ENCODE peak calls at places on chromosomes 16 and 17, in ten cellular contexts. Q is SK-N-SH, M is stomach, E is sigmoid colon, T is H1, R is HepG2, P is HCT116, U is K562, G is endothelial cell of umbilical vein, K is esophagus muscularis mucosa. X is an unnamed sample.

GRCh38 chr17:36544320-36545092 is at the start of gene GGNBP2:
- DNase-seq in M (peak), U (peak), T (peak), E (peak), K (peak), G (peak), Q (peak), P (peak), R (peak), X (peak)

GRCh38 chr17:39212841-39213480 is 12.8 kb downstream of the STAC2 start:
- DNase-seq in E (no peak), M (peak), R (no peak), T (no peak), P (no peak), K (no peak), Q (no peak), G (no peak), U (no peak), X (no peak)

GRCh38 chr17:20989991-20990855 is 52.6 kb downstream of the USP22 start:
- DNase-seq in K (no peak), T (no peak), E (peak), Q (no peak), P (no peak), R (peak), G (no peak), M (no peak), U (no peak), X (no peak)

GRCh38 chr16:66925322-66925840 is at the start of gene RRAD:
- DNase-seq in R (no peak), M (no peak), P (no peak), Q (no peak), K (no peak), G (peak), T (no peak), U (peak), E (peak), X (no peak)

GRCh38 chr16:48277158-48277557 is 29.8 kb upstream of the ABCC11 start:
- DNase-seq in P (no peak), M (peak), U (no peak), Q (no peak), E (no peak), T (no peak), R (no peak), K (no peak), G (no peak), X (no peak)

GRCh38 chr17:45171338-45172231 is 9.9 kb downstream of the HEXIM2 start:
- DNase-seq in K (no peak), P (no peak), G (no peak), M (peak), Q (no peak), E (peak), R (peak), T (no peak), U (peak), X (no peak)

GRCh38 chr17:74671031-74671771 is 41.5 kb downstream of the CD300LF start:
- DNase-seq in U (peak), G (peak), R (peak), P (no peak), E (no peak), K (no peak), T (peak), M (peak), Q (peak), X (peak)

GRCh38 chr17:48624118-48624517 is 2.0 kb downstream of the HOXB9 start:
- DNase-seq in U (no peak), E (no peak), K (no peak), Q (no peak), R (no peak), P (no peak), G (no peak), T (no peak), M (no peak), X (no peak)

GRCh38 chr16:56353054-56353921 is 72.1 kb downstream of the AMFR start:
- DNase-seq in T (no peak), K (no peak), R (no peak), M (peak), Q (no peak), P (no peak), E (peak), G (no peak), U (no peak), X (no peak)

GRCh38 chr17:77140166-77140877 is 447 bp upstream of the SEC14L1 start:
- DNase-seq in K (peak), R (peak), T (peak), M (peak), Q (peak), U (peak), P (peak), G (peak), E (peak), X (peak)

GRCh38 chr16:11354733-11355574 is 9.7 kb downstream of the RMI2 start:
- DNase-seq in P (no peak), U (no peak), G (no peak), E (peak), T (no peak), K (no peak), Q (no peak), M (no peak), R (no peak), X (no peak)

GRCh38 chr16:71540-72341 is 690 bp downstream of the RHBDF1 start:
- DNase-seq in T (no peak), R (peak), G (peak), Q (peak), U (peak), P (peak), K (no peak), M (peak), E (peak), X (no peak)

GRCh38 chr17:1197781-1198490 is 18.2 kb upstream of the ABR start:
- DNase-seq in R (no peak), E (peak), P (no peak), Q (no peak), M (peak), K (peak), T (no peak), G (no peak), U (no peak), X (peak)

GRCh38 chr16:70474320-70475053 is 20.1 kb downstream of the FCSK start:
- DNase-seq in G (no peak), R (no peak), T (no peak), K (no peak), M (no peak), P (no peak), E (no peak), Q (peak), U (no peak), X (no peak)

GRCh38 chr17:81456798-81457197 is 55.8 kb downstream of the ACTG1 start:
- DNase-seq in P (no peak), E (no peak), R (peak), K (no peak), G (peak), T (no peak), U (no peak), Q (no peak), M (no peak), X (no peak)

GRCh38 chr17:50114849-50115357 is 15.1 kb downstream of the SAMD14 start:
- DNase-seq in K (no peak), Q (peak), R (peak), P (peak), M (peak), E (no peak), U (peak), G (peak), T (no peak), X (no peak)

GRCh38 chr16:69013991-69014390 is 91.5 kb upstream of the HAS3 start:
- DNase-seq in U (no peak), G (no peak), E (no peak), K (no peak), R (no peak), P (no peak), M (no peak), Q (no peak), T (no peak), X (no peak)

GRCh38 chr17:80789356-80789902 is 202.2 kb upstream of the CHMP6 start:
- DNase-seq in Q (no peak), E (peak), P (peak), T (no peak), U (no peak), G (peak), M (no peak), R (no peak), K (no peak), X (no peak)

GRCh38 chr16:13999895-14000425 is 71.2 kb upstream of the MRTFB start:
- DNase-seq in M (no peak), G (no peak), E (no peak), P (no peak), K (no peak), T (no peak), Q (no peak), R (no peak), U (no peak), X (no peak)

GRCh38 chr16:86033016-86033474 is 134.1 kb downstream of the IRF8 start:
- DNase-seq in E (peak), U (no peak), K (no peak), R (no peak), P (no peak), Q (no peak), T (no peak), G (no peak), M (no peak), X (no peak)

GRCh38 chr17:76528528-76529223 is 8.8 kb downstream of the CYGB start:
- DNase-seq in P (no peak), G (no peak), M (no peak), T (no peak), E (no peak), U (peak), Q (peak), K (no peak), R (no peak), X (no peak)

GRCh38 chr17:75633484-75634375 is 496 bp downstream of the SMIM5 start:
- DNase-seq in R (peak), K (peak), M (peak), E (peak), Q (peak), T (peak), G (peak), P (peak), U (peak), X (peak)

GRCh38 chr17:59892251-59892848 is 393 bp downstream of the TUBD1 start:
- DNase-seq in K (no peak), M (no peak), G (no peak), P (no peak), E (no peak), R (no peak), U (peak), Q (no peak), T (no peak), X (no peak)
- TF ChIP-seq POLR2AphosphoS5 in K (no peak), M (no peak), G (peak), P (peak), E (no peak), R (no peak), U (no peak), Q (no peak), T (no peak), X (no peak)

GRCh38 chr16:58121132-58121531 is 8.0 kb downstream of the CFAP20 start:
- DNase-seq in P (no peak), M (no peak), K (no peak), Q (no peak), T (no peak), R (no peak), E (no peak), G (peak), U (peak), X (no peak)
- TF ChIP-seq POLR2AphosphoS5 in P (no peak), M (no peak), K (no peak), Q (no peak), T (no peak), R (no peak), E (no peak), G (no peak), U (peak), X (no peak)

GRCh38 chr17:43834106-43834505 is 1.2 kb upstream of the MPP3 start:
- DNase-seq in G (no peak), R (no peak), M (no peak), K (no peak), P (no peak), T (no peak), Q (no peak), U (no peak), E (peak), X (peak)

GRCh38 chr17:43832168-43832975 is 574 bp downstream of the MPP3 start:
- DNase-seq in U (no peak), K (no peak), P (no peak), T (no peak), E (peak), Q (peak), G (peak), M (peak), R (peak), X (no peak)

GRCh38 chr17:43830510-43831145 is 2.3 kb downstream of the MPP3 start:
- DNase-seq in R (no peak), Q (no peak), E (no peak), G (no peak), T (no peak), M (no peak), K (no peak), U (no peak), P (no peak), X (no peak)

GRCh38 chr17:43831633-43832032 is 1.3 kb downstream of the MPP3 start:
- DNase-seq in U (no peak), M (no peak), R (no peak), K (no peak), G (no peak), P (no peak), Q (no peak), T (no peak), E (no peak), X (no peak)

GRCh38 chr17:43832976-43833829 is at the start of gene MPP3:
- DNase-seq in T (no peak), M (peak), Q (peak), U (peak), R (no peak), G (peak), E (peak), K (no peak), P (no peak), X (no peak)
- TF ChIP-seq POLR2AphosphoS5 in T (no peak), M (peak), Q (peak), U (no peak), R (no peak), G (peak), E (peak), K (peak), P (peak), X (no peak)

GRCh38 chr16:29663020-29663828 is at the start of gene SPN:
- DNase-seq in R (no peak), M (no peak), U (peak), T (no peak), G (no peak), P (no peak), Q (no peak), K (no peak), E (no peak), X (peak)
- TF ChIP-seq POLR2AphosphoS5 in R (no peak), M (no peak), U (peak), T (no peak), G (no peak), P (no peak), Q (no peak), K (no peak), E (no peak), X (peak)

DNA sequence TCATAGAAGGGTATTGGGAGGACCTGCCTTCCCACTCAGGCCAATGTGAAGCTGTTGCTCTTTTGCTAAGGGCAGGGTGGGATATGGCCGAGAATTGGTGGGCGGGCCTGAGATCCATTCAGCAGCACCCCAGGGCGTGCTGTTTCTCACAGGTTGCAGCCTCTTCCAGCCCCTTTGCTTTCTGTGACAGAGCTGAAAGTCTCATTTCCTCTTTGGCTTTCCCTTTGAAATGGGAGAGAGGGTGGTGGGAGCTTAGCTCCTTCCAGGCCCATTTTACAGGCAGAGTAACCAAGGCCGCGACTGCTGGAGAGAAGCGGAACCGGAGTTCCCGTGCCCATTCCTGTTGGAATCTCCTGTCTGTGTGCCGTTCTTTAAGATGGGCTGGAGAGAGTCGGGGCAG is 183.0 kb downstream of the RAB11FIP4 start:
- DNase-seq in T (no peak), E (no peak), U (no peak), K (no peak), G (no peak), P (no peak), Q (no peak), M (no peak), R (no peak), X (no peak)
- TF ChIP-seq POLR2AphosphoS5 in T (no peak), E (no peak), U (no peak), K (no peak), G (no peak), P (no peak), Q (no peak), M (no peak), R (no peak), X (no peak)

GRCh38 chr16:71969353-71969752 is 30.8 kb downstream of the PKD1L3 start:
- DNase-seq in M (no peak), Q (no peak), P (no peak), E (no peak), T (no peak), G (no peak), K (no peak), U (no peak), R (no peak), X (no peak)

GRCh38 chr16:71963125-71963875 is 36.9 kb downstream of the PKD1L3 start:
- DNase-seq in T (no peak), G (no peak), P (no peak), U (no peak), M (no peak), R (peak), Q (no peak), E (no peak), K (no peak), X (no peak)

GRCh38 chr16:71961066-71962039 is 38.8 kb downstream of the PKD1L3 start:
- DNase-seq in U (peak), Q (peak), T (peak), G (peak), R (peak), M (peak), P (peak), E (peak), K (peak), X (peak)

GRCh38 chr16:71966932-71967331 is 33.3 kb downstream of the PKD1L3 start:
- DNase-seq in Q (no peak), M (no peak), R (no peak), K (no peak), T (no peak), P (no peak), U (no peak), G (no peak), E (no peak), X (no peak)

DNA sequence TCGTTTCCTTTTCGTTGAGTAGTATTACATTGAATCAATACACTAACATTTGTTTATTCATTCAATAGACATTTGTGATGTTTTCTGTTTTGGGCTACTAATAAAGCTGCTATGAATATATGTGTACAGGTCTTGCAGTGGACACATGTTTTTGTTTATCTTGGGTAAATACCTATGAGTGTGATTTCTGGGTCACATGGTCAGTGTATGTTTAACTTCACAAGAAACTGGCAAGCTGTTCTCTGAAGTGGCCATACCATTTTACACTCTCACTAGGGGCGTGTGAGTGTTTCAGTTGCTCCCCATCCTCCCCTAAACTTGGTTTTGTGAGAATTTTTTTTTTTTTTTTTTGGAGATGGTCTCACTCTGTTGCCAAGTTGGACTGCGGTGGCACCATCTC is 35.0 kb downstream of the PKD1L3 start:
- DNase-seq in U (no peak), Q (no peak), T (no peak), E (no peak), K (no peak), R (peak), P (no peak), M (no peak), G (no peak), X (no peak)
- TF ChIP-seq POLR2AphosphoS5 in U (no peak), Q (no peak), T (no peak), E (no peak), K (no peak), R (no peak), P (no peak), M (no peak), G (no peak), X (no peak)

DNA sequence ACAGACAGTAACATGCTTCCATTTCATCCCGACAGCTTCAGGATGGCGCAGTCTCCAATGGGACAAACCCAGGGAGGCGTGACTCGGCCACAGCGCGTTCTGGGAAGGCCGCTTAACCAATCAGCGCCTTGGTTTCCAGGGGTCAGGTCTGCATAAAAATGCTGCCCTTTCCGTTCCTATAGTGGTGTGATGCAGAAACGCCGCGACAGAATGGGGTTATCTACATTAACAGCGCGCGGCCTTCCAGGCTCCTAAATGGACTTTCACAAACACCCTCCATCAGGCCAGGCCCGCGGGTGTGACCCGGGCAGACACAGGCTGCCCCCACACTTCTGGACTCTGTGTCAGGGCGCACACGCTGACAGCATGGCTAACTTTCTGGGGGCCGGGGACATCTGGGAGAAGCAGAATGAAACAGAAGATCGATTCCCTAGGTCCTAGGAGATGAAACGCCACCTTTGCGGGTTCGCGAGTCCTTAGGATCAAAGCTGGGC is 792 bp downstream of the TMEM231 start:
- DNase-seq in K (no peak), U (peak), M (peak), E (peak), P (peak), T (peak), G (peak), Q (peak), R (peak), X (no peak)
- TF ChIP-seq POLR2AphosphoS5 in K (peak), U (peak), M (peak), E (peak), P (peak), T (peak), G (peak), Q (peak), R (peak), X (no peak)